ENCODE peak calls at places on chromosomes 1 and 21, in nine cellular contexts. T is CD4-positive, alpha-beta T cell; U is Panc1; W is upper lobe of left lung; P is MG63; K is pancreas; G is ascending aorta; F is breast epithelium; X is iPS DF 6.9. R is an unnamed sample. For H3K9me3, the result is how much of the 10 kb centered on the place peaks cover.

GRCh38 chr1:180066150-180066549 is 88.5 kb upstream of the QSOX1 start:
- DNase-seq in T (no peak), U (no peak), W (no peak), P (no peak), K (no peak), G (no peak), F (no peak), X (no peak), R (no peak)

GRCh38 chr1:25896266-25896665 is 10.0 kb downstream of the STMN1 start:
- DNase-seq in T (no peak), U (no peak), W (no peak), P (peak), K (no peak), G (no peak), F (no peak), X (no peak), R (no peak)

GRCh38 chr1:118223426-118223825 is 38.4 kb upstream of the SPAG17 start:
- DNase-seq in T (no peak), U (no peak), W (no peak), P (peak), K (no peak), G (no peak), F (no peak), X (peak), R (no peak)

GRCh38 chr1:54010415-54011117 is 7.4 kb downstream of the LDLRAD1 start:
- DNase-seq in T (no peak), U (no peak), W (no peak), P (no peak), K (no peak), G (no peak), F (no peak), X (no peak), R (no peak)

GRCh38 chr1:162587347-162587746 is 25.8 kb downstream of the UAP1 start:
- DNase-seq in T (no peak), U (no peak), W (no peak), P (no peak), K (no peak), G (no peak), F (peak), X (no peak), R (no peak)

GRCh38 chr1:52140633-52141512 is 1.0 kb upstream of the ZFYVE9 start:
- DNase-seq in T (no peak), U (no peak), W (no peak), P (no peak), K (no peak), G (no peak), F (no peak), X (no peak), R (no peak)

GRCh38 chr1:209435654-209436566 is 147.6 kb upstream of the CAMK1G start:
- DNase-seq in T (no peak), U (peak), W (no peak), P (peak), K (peak), G (no peak), F (peak), X (peak), R (no peak)

GRCh38 chr21:15495965-15496364 is 233.8 kb upstream of the USP25 start:
- DNase-seq in T (no peak), U (no peak), W (no peak), P (peak), K (no peak), G (no peak), F (no peak), X (no peak), R (no peak)

GRCh38 chr1:215987092-215987855 is 420.2 kb downstream of the KCTD3 start:
- DNase-seq in T (no peak), U (no peak), W (no peak), P (no peak), K (no peak), G (no peak), F (no peak), X (no peak), R (no peak)

GRCh38 chr1:176717052-176717754 is 254.2 kb downstream of the PAPPA2 start:
- DNase-seq in T (no peak), U (no peak), W (no peak), P (no peak), K (no peak), G (no peak), F (no peak), X (no peak), R (no peak)

GRCh38 chr1:30706528-30706927 is 16.9 kb downstream of the MATN1 start:
- DNase-seq in T (no peak), U (no peak), W (no peak), P (peak), K (peak), G (no peak), F (no peak), X (no peak), R (no peak)

GRCh38 chr1:67542747-67543146 is 112.5 kb upstream of the SERBP1 start:
- DNase-seq in T (no peak), U (no peak), W (no peak), P (no peak), K (no peak), G (no peak), F (no peak), X (no peak), R (no peak)

GRCh38 chr1:66532798-66533783 is 862 bp upstream of the SGIP1 start:
- DNase-seq in T (no peak), U (no peak), W (peak), P (no peak), K (peak), G (peak), F (no peak), X (no peak), R (no peak)

GRCh38 chr1:15788624-15789301 is 18.7 kb downstream of the UQCRHL start:
- DNase-seq in T (no peak), U (no peak), W (no peak), P (peak), K (no peak), G (peak), F (no peak), X (no peak), R (no peak)

GRCh38 chr1:17365271-17365670 is 6.7 kb upstream of the PADI6 start:
- DNase-seq in T (no peak), U (no peak), W (no peak), P (no peak), K (no peak), G (no peak), F (no peak), X (no peak), R (no peak)

GRCh38 chr1:204465469-204466415 is 28.9 kb downstream of the PIK3C2B start:
- DNase-seq in T (no peak), U (no peak), W (no peak), P (no peak), K (no peak), G (no peak), F (no peak), X (no peak), R (no peak)

GRCh38 chr1:100731309-100731708 is 11.8 kb downstream of the VCAM1 start:
- DNase-seq in T (no peak), U (no peak), W (no peak), P (no peak), K (no peak), G (no peak), F (no peak), X (no peak), R (no peak)

GRCh38 chr21:35611752-35612151 is 448.6 kb downstream of the SETD4 start:
- DNase-seq in T (no peak), U (no peak), W (no peak), P (no peak), K (no peak), G (no peak), F (no peak), X (no peak), R (no peak)

GRCh38 chr1:230430499-230430898 is 4.4 kb upstream of the PGBD5 start:
- DNase-seq in T (no peak), U (no peak), W (no peak), P (no peak), K (no peak), G (no peak), F (no peak), X (no peak), R (no peak)

GRCh38 chr1:216224233-216224632 is 199.0 kb downstream of the USH2A start:
- DNase-seq in T (no peak), U (no peak), W (no peak), P (no peak), K (no peak), G (no peak), F (no peak), X (no peak), R (no peak)

GRCh38 chr1:206658264-206658980 is 23.1 kb downstream of the DYRK3 start:
- DNase-seq in T (no peak), U (no peak), W (peak), P (no peak), K (no peak), G (peak), F (no peak), X (no peak), R (peak)

GRCh38 chr1:154598871-154599635 is 8.9 kb downstream of the ADAR start:
- DNase-seq in T (no peak), U (no peak), W (no peak), P (no peak), K (no peak), G (no peak), F (no peak), X (no peak), R (no peak)

GRCh38 chr1:5745776-5746610 is 246.2 kb downstream of the NPHP4 start:
- DNase-seq in T (peak), U (peak), W (peak), P (peak), K (peak), G (no peak), F (peak), X (no peak), R (peak)

GRCh38 chr1:178724734-178725602 is at the start of gene RALGPS2:
- DNase-seq in T (peak), U (no peak), W (peak), P (peak), K (peak), G (peak), F (no peak), X (no peak), R (peak)

GRCh38 chr1:7267493-7267892 is 482.2 kb downstream of the CAMTA1 start:
- DNase-seq in T (no peak), U (no peak), W (no peak), P (no peak), K (no peak), G (no peak), F (no peak), X (no peak), R (no peak)

GRCh38 chr1:89087241-89087640 is 22.2 kb upstream of the GBP1 start:
- DNase-seq in T (no peak), U (no peak), W (no peak), P (no peak), K (no peak), G (no peak), F (no peak), X (no peak), R (no peak)

GRCh38 chr1:152663098-152663497 is at the start of gene LCE2D:
- DNase-seq in T (no peak), U (no peak), W (no peak), P (no peak), K (no peak), G (no peak), F (no peak), X (no peak), R (no peak)

GRCh38 chr1:152673016-152673415 is 2.1 kb upstream of the LCE2C start:
- DNase-seq in T (no peak), U (no peak), W (no peak), P (no peak), K (no peak), G (no peak), F (no peak), X (no peak), R (no peak)

DNA sequence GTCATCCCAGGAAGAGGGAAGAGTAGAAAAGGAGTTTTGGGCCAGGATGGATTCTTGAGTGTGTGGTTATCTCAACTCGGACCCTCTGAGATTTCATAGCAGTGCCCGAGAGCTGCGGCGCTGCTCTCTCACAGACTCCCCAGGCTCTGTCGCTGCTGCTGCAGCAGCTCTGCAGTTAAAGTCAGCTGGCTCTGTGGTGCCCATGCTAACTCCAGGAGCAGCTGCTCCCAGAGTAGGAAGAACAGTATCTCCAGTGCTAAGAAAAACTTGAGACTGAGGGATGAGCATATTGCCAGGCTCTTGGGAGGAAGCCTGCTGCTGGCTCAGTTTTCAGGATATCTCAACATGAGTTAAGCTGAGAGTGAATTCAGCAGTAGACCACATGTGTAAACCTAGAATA is 4.4 kb downstream of the LCE2D start:
- DNase-seq in T (no peak), U (no peak), W (no peak), P (no peak), K (no peak), G (no peak), F (no peak), X (no peak), R (no peak)
- H3K9me3 ChIP-seq in T (under half), U (under half), W (under half), P (under half), K (under half), G (under half), F (under half), X (under half), R (under half)

GRCh38 chr21:10464975-10465374 is 56.4 kb upstream of the TPTE start:
- DNase-seq in T (no peak), U (no peak), W (no peak), P (no peak), K (no peak), G (no peak), F (no peak), X (no peak), R (no peak)
- H3K9me3 ChIP-seq in T (under half), U (under half), W (under half), P (under half), K (under half), G (under half), F (under half), X (under half), R (under half)

GRCh38 chr1:93083979-93084378 is 4.9 kb downstream of the MTF2 start:
- DNase-seq in T (no peak), U (no peak), W (no peak), P (no peak), K (no peak), G (no peak), F (no peak), X (no peak), R (no peak)
- H3K9me3 ChIP-seq in T (under half), U (under half), W (under half), P (under half), K (under half), G (under half), F (under half), X (under half), R (under half)

DNA sequence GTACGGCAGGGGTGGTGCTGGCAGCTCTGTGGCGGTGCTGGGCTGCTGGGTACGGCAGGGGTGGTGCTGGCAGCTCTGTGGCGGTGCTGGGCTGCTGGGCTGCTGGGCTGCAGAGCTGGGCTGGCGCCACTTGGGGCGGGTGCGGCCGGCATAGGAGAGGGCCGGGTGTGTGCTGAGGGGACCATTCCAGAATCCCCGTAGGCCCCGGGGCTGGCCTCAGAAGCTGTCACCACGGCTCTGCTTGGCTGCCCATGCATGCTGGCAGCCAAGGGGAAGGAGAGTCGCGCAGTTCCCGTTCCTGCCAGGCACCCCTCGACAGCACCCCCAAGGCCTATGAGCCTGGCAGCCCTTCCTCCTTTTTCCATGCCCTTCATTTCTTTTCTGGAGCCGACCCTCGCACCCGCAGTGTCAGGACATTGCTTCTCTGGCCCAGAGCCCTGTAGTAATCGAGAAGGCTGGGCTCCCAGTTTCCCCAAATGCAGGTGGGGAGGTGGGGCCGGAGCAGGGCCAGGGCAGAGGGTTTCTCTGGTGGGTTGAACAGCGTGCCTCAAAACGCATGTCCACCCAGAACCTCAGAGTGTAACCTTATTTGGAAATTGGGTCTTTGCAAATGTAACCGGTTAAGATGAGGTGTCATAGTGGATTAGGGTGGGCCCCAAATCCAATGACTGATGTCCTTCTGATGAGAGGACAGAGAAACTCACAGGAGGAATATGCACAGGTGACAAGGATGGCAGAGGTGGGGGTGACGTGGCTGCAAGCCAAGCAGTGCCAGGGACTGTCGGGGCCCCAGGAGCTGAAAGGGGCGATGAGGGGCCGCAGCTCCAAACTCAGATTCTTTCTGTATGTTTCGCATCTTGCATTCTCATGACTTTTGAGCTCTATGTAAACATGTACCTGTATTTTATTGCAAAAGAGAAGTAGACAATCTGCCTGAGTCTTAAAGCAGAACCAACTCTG is 71.0 kb upstream of the ACTRT2 start:
- DNase-seq in T (no peak), U (no peak), W (peak), P (no peak), K (peak), G (no peak), F (no peak), X (no peak), R (peak)
- H3K9me3 ChIP-seq in T (under half), U (under half), W (under half), P (under half), K (under half), G (under half), F (under half), X (under half), R (under half)